ENCODE peak calls at places on chromosomes 5 and 9, in six cellular contexts. I is Ammon's horn, Y is iris pigment epithelial cell, J is iPS-NIHi11, T is NCI-H510A treated with DMSO at 0.1 percent for 48 hours, X is AG04449. D is an unnamed sample.

GRCh38 chr9:110126986-110127864 is 80.7 kb downstream of the C9orf152 start:
- DNase-seq in I (no peak), Y (peak), J (peak), T (no peak), X (no peak), D (peak)

GRCh38 chr5:178340187-178340586 is 107.6 kb upstream of the PHYKPL start:
- DNase-seq in I (peak), Y (no peak), J (no peak), T (no peak), X (no peak), D (no peak)

GRCh38 chr9:113933188-113933587 is 57.1 kb downstream of the ZNF618 start:
- DNase-seq in I (no peak), Y (no peak), J (no peak), T (no peak), X (no peak), D (no peak)

GRCh38 chr5:4879693-4880303 is 260.3 kb upstream of the ADAMTS16 start:
- DNase-seq in I (peak), Y (peak), J (peak), T (peak), X (peak), D (peak)

GRCh38 chr5:79258801-79259200 is 22.9 kb downstream of the JMY start:
- DNase-seq in I (no peak), Y (no peak), J (no peak), T (no peak), X (no peak), D (no peak)

GRCh38 chr5:370959-371810 is 49.7 kb downstream of the AHRR start:
- DNase-seq in I (no peak), Y (no peak), J (peak), T (peak), X (no peak), D (peak)

GRCh38 chr9:70043689-70044449 is at the start of gene MAMDC2:
- DNase-seq in I (peak), Y (peak), J (peak), T (no peak), X (no peak), D (peak)

GRCh38 chr5:44809215-44809955 is 638 bp downstream of the MRPS30 start:
- DNase-seq in I (peak), Y (peak), J (peak), T (peak), X (no peak), D (peak)

GRCh38 chr9:37035472-37036236 is 1.6 kb upstream of the PAX5 start:
- DNase-seq in I (no peak), Y (no peak), J (peak), T (no peak), X (no peak), D (peak)

GRCh38 chr5:75044406-75044805 is 8.0 kb downstream of the GCNT4 start:
- DNase-seq in I (peak), Y (no peak), J (no peak), T (no peak), X (no peak), D (no peak)

GRCh38 chr5:13976867-13977479 is 32.5 kb upstream of the DNAH5 start:
- DNase-seq in I (no peak), Y (peak), J (peak), T (peak), X (no peak), D (no peak)

GRCh38 chr9:115146581-115147021 is 28.6 kb upstream of the TNC start:
- DNase-seq in I (no peak), Y (peak), J (peak), T (no peak), X (peak), D (no peak)

GRCh38 chr5:159910207-159910842 is 6.0 kb upstream of the ADRA1B start:
- DNase-seq in I (no peak), Y (no peak), J (no peak), T (no peak), X (no peak), D (no peak)

GRCh38 chr9:19155106-19155999 is 28.1 kb upstream of the PLIN2 start:
- DNase-seq in I (no peak), Y (no peak), J (no peak), T (peak), X (no peak), D (no peak)

GRCh38 chr5:164335837-164336236 is 830.4 kb downstream of the MAT2B start:
- DNase-seq in I (no peak), Y (peak), J (no peak), T (no peak), X (no peak), D (no peak)

GRCh38 chr5:171776747-171777419 is 8.7 kb upstream of the SMIM23 start:
- DNase-seq in I (no peak), Y (no peak), J (no peak), T (peak), X (no peak), D (no peak)

GRCh38 chr9:89549031-89549644 is 51.2 kb upstream of the SEMA4D start:
- DNase-seq in I (peak), Y (peak), J (peak), T (peak), X (no peak), D (peak)

GRCh38 chr9:121220996-121221671 is 19.5 kb upstream of the RAB14 start:
- DNase-seq in I (no peak), Y (no peak), J (peak), T (no peak), X (no peak), D (peak)

GRCh38 chr5:159695741-159696294 is 220.5 kb upstream of the ADRA1B start:
- DNase-seq in I (no peak), Y (no peak), J (no peak), T (no peak), X (no peak), D (no peak)